ENCODE peak calls at places on chromosomes 11 and 22, in seven cellular contexts. Z is body of pancreas, F is transverse colon, K is sigmoid colon, H is GM12892, U is H54, B is thyroid gland. Y is an unnamed sample.

GRCh38 chr11:4443479-4443878 is 5.6 kb upstream of the OR52K2 start:
- DNase-seq in B (no peak), F (no peak), K (no peak), U (no peak), H (no peak), Z (no peak), Y (no peak)

GRCh38 chr11:128297111-128297651 is 290.2 kb downstream of the ETS1 start:
- DNase-seq in F (no peak), H (no peak), K (no peak), B (no peak), Z (no peak), U (no peak), Y (no peak)

GRCh38 chr11:133403900-133404299 is 128.4 kb downstream of the OPCML start:
- DNase-seq in U (no peak), K (no peak), Z (no peak), F (no peak), B (no peak), H (no peak), Y (no peak)

GRCh38 chr11:35927730-35928129 is 16.1 kb upstream of the LDLRAD3 start:
- DNase-seq in U (peak), K (peak), H (no peak), B (peak), Z (peak), F (peak), Y (peak)

GRCh38 chr11:104256525-104256924 is 92.6 kb upstream of the PDGFD start:
- DNase-seq in H (no peak), Z (no peak), U (no peak), K (no peak), F (no peak), B (no peak), Y (no peak)

GRCh38 chr11:102849319-102849718 is 5.9 kb upstream of the MMP3 start:
- DNase-seq in U (no peak), Z (no peak), K (no peak), F (no peak), H (no peak), B (no peak), Y (no peak)

GRCh38 chr11:61702701-61703312 is 22.6 kb downstream of the DAGLA start:
- DNase-seq in K (no peak), U (no peak), F (no peak), B (no peak), Z (no peak), H (no peak), Y (no peak)

GRCh38 chr11:93733474-93733873 is 7.8 kb downstream of the TAF1D start:
- DNase-seq in B (no peak), F (no peak), U (no peak), H (no peak), K (no peak), Z (no peak), Y (no peak)

GRCh38 chr11:102115557-102115956 is 5.3 kb downstream of the YAP1 start:
- DNase-seq in K (no peak), Z (no peak), U (no peak), F (peak), H (no peak), B (peak), Y (no peak)

GRCh38 chr22:46791201-46791731 is 28.8 kb downstream of the TBC1D22A start:
- DNase-seq in U (no peak), Z (no peak), F (peak), B (no peak), H (no peak), K (peak), Y (peak)

GRCh38 chr11:45025716-45026492 is 75.2 kb upstream of the TP53I11 start:
- DNase-seq in Z (no peak), U (no peak), K (peak), B (peak), H (peak), F (peak), Y (no peak)

GRCh38 chr22:46577361-46578249 is 40.2 kb upstream of the CELSR1 start:
- DNase-seq in K (peak), F (peak), U (no peak), Z (no peak), H (no peak), B (no peak), Y (no peak)

GRCh38 chr22:26502688-26503561 is 9.3 kb downstream of the TFIP11 start:
- DNase-seq in F (peak), H (peak), Z (no peak), B (peak), K (no peak), U (no peak), Y (no peak)

GRCh38 chr22:26501996-26502395 is 10.3 kb downstream of the TFIP11 start:
- DNase-seq in K (no peak), Z (no peak), B (no peak), U (no peak), H (no peak), F (no peak), Y (no peak)

GRCh38 chr22:26496456-26496855 is 12.8 kb downstream of the SRRD start:
- DNase-seq in H (no peak), F (no peak), K (no peak), B (no peak), U (no peak), Z (no peak), Y (no peak)

GRCh38 chr22:26503758-26504157 is 8.5 kb downstream of the TFIP11 start:
- DNase-seq in F (no peak), U (no peak), H (no peak), B (no peak), Z (no peak), K (no peak), Y (no peak)

GRCh38 chr22:26499188-26499703 is 13.0 kb downstream of the TFIP11 start:
- DNase-seq in U (no peak), K (no peak), Z (no peak), F (no peak), H (no peak), B (no peak), Y (no peak)
- TF ChIP-seq POLR2A in U (no peak), K (no peak), Z (no peak), F (no peak), H (no peak), B (no peak), Y (no peak)

GRCh38 chr11:47998345-47998732 is 18.0 kb downstream of the PTPRJ start:
- DNase-seq in U (no peak), Z (no peak), K (no peak), F (no peak), H (no peak), B (no peak), Y (no peak)

GRCh38 chr11:47997063-47998053 is 17.0 kb downstream of the PTPRJ start:
- DNase-seq in U (no peak), B (no peak), F (no peak), Z (no peak), H (no peak), K (no peak), Y (no peak)

GRCh38 chr11:48001438-48002021 is 21.2 kb downstream of the PTPRJ start:
- DNase-seq in F (peak), H (no peak), Z (no peak), K (no peak), U (no peak), B (no peak), Y (no peak)

GRCh38 chr11:48000432-48000831 is 20.1 kb downstream of the PTPRJ start:
- DNase-seq in Z (no peak), H (no peak), K (no peak), U (no peak), F (no peak), B (no peak), Y (no peak)

DNA sequence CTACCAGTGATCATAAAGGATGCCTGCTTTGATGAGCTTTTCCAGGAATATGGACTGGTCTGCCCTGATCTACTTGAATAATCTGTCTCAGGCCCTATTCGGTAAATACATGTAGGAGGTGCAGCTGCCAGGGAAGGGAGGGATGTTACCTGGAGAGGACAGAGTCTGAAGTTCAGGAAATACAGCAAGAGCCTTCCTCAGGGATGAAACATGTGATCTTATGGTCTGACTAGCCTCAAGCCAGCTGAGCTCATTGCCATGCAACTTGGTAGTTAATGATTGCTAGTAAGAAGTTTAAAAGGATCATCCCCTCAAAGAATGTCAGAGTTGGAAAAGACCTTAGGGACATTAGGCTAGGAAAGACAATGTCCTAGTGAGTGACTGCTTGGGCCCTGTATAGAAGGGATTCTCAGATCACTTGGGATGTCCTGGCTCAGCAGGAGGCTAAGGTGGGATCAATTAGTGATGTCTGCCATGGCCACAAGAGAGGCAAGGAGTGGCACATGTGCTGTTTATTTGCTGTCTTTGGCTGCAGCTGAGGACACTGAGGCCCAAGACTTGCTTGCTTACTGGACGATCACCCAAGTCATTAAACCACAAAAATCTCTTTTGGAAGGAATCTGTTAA is 18.5 kb downstream of the PTPRJ start:
- DNase-seq in F (peak), U (no peak), B (no peak), Z (no peak), H (no peak), K (no peak), Y (no peak)
- TF ChIP-seq POLR2A in F (no peak), U (no peak), B (no peak), Z (no peak), H (no peak), K (no peak), Y (no peak)

DNA sequence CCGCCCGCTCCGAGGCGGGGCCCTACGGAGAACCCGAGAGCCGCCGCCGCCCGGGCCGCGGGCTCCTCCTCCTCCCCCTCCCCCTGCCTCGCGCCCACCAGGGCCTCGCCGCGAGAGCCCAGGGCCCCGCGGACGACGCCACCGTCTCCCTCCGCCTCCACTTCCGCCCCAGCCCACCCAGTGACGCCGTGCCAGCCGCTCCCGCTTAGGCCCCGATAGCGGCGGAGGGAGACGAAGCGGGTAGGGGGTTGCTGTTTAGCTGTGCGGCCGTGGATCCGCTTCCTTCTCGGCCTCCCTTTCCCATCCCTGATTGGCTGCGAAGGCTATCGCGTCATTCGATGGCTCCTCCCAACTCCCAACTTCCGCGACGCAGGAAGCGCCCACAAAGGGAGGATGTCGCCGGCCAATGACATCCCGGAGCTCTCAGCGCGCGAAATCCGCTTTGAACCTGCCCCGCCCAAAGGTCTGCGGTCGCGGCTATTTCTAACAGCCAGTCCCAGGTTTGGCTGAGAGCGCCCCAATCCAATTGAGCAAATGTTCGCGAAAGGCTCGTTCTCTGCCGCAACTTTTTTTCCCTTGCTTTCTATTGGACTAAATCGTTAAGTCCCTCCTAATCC is at the start of gene FAM76B:
- DNase-seq in H (peak), U (peak), K (peak), Z (peak), F (peak), B (peak), Y (peak)
- TF ChIP-seq POLR2A in H (peak), U (peak), K (peak), Z (peak), F (peak), B (peak), Y (no peak)

GRCh38 chr11:68343761-68344256 is 31.4 kb downstream of the LRP5 start:
- DNase-seq in F (peak), B (peak), H (no peak), Z (no peak), U (no peak), K (no peak), Y (no peak)
- TF ChIP-seq POLR2A in F (no peak), B (no peak), H (no peak), Z (no peak), U (no peak), K (no peak), Y (no peak)

GRCh38 chr11:65401803-65402248 is 15.4 kb downstream of the FRMD8 start:
- DNase-seq in K (no peak), H (no peak), U (no peak), Z (no peak), F (no peak), B (no peak), Y (no peak)

GRCh38 chr11:65399845-65400244 is 13.4 kb downstream of the FRMD8 start:
- DNase-seq in B (no peak), K (no peak), H (no peak), U (no peak), Z (no peak), F (no peak), Y (no peak)

GRCh38 chr11:65402790-65403189 is 16.4 kb downstream of the FRMD8 start:
- DNase-seq in H (no peak), U (no peak), K (no peak), Z (no peak), F (no peak), B (no peak), Y (no peak)

GRCh38 chr11:65400295-65401072 is 14.0 kb downstream of the FRMD8 start:
- DNase-seq in K (no peak), B (no peak), F (no peak), H (no peak), Z (no peak), U (no peak), Y (no peak)

GRCh38 chr11:65401073-65401802 is 14.8 kb downstream of the FRMD8 start:
- DNase-seq in B (no peak), U (no peak), F (no peak), H (no peak), Z (no peak), K (no peak), Y (no peak)
- TF ChIP-seq POLR2A in B (no peak), U (no peak), F (no peak), H (no peak), Z (no peak), K (no peak), Y (no peak)

GRCh38 chr11:18105802-18106574 is at the start of gene SAAL1:
- DNase-seq in H (peak), B (peak), F (peak), U (peak), K (peak), Z (peak), Y (no peak)
- TF ChIP-seq POLR2A in H (peak), B (peak), F (peak), U (peak), K (peak), Z (no peak), Y (no peak)

GRCh38 chr22:29308791-29309262 is 2.4 kb downstream of the GAS2L1 start:
- DNase-seq in Z (peak), K (peak), F (peak), H (peak), B (no peak), U (peak), Y (no peak)

GRCh38 chr22:29310065-29310862 is 3.8 kb downstream of the GAS2L1 start:
- DNase-seq in B (peak), K (peak), U (no peak), Z (no peak), F (no peak), H (peak), Y (no peak)

GRCh38 chr22:29308148-29308790 is 1.8 kb downstream of the GAS2L1 start:
- DNase-seq in F (no peak), H (no peak), K (peak), U (no peak), B (no peak), Z (peak), Y (no peak)

GRCh38 chr22:29310863-29311339 is 4.5 kb downstream of the GAS2L1 start:
- DNase-seq in H (peak), Z (peak), F (peak), K (peak), U (peak), B (peak), Y (no peak)

DNA sequence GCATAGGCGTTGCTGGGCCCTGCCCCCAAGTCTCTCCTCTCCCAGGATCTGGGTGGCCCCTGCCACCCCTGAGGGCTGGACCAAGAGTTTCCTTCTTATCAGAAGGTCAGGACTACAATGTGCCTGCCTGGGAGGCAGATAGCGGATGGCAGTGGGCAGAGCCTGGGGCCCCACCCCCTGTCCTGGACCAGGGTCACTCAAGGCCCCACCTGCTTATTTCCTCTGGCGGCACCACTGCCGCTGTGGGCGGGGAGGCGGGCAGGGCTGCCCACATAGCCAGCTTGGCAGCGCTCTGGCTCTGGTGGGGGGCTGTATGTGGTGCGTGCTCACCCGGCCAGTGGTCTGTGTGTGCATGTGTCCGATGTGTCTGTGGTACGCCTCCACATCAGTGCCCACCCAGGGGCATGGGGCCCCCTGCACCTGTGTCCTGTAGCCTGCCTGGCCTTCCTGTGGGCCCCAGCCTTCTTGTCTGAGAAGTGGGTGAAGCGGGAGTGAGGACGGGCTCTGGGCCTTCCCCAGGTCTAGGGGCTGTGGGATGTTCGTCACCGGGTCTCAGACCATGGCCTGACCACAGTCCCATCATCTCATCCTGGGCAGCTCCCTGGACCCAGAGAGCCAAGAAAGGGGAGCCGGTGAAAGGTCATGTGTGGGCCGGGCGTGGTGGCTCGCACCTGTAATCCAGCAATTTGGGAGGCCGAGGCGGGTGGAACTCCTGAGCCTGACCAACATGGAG is 3.0 kb downstream of the GAS2L1 start:
- DNase-seq in H (peak), F (peak), K (peak), U (no peak), Z (peak), B (no peak), Y (no peak)
- TF ChIP-seq POLR2A in H (no peak), F (no peak), K (no peak), U (no peak), Z (no peak), B (no peak), Y (no peak)

GRCh38 chr22:18974477-18975180 is 38.5 kb upstream of the PRODH start:
- DNase-seq in U (no peak), F (no peak), Z (no peak), B (no peak), K (no peak), H (no peak), Y (no peak)

GRCh38 chr22:18970948-18971315 is 34.8 kb upstream of the PRODH start:
- DNase-seq in Z (no peak), B (no peak), U (no peak), F (no peak), K (no peak), H (no peak), Y (no peak)

GRCh38 chr22:18971321-18971751 is 35.2 kb upstream of the PRODH start:
- DNase-seq in K (no peak), Z (no peak), F (no peak), U (no peak), B (no peak), H (no peak), Y (no peak)

GRCh38 chr22:18975434-18976196 is 39.5 kb upstream of the PRODH start:
- DNase-seq in U (no peak), K (no peak), H (no peak), Z (peak), B (no peak), F (no peak), Y (no peak)

GRCh38 chr22:18973264-18974031 is 37.4 kb upstream of the PRODH start:
- DNase-seq in U (no peak), K (no peak), Z (peak), F (no peak), H (no peak), B (no peak), Y (no peak)
- TF ChIP-seq POLR2A in U (no peak), K (no peak), Z (no peak), F (no peak), H (no peak), B (no peak), Y (no peak)

GRCh38 chr22:30290679-30291333 is 1.5 kb upstream of the CASTOR1 start:
- DNase-seq in H (no peak), B (peak), U (peak), Z (peak), K (peak), F (peak), Y (no peak)

GRCh38 chr22:30292069-30292970 is 3.0 kb upstream of the CASTOR1 start:
- DNase-seq in K (no peak), Z (no peak), F (no peak), B (no peak), U (no peak), H (no peak), Y (no peak)

GRCh38 chr22:30290318-30290678 is 993 bp upstream of the CASTOR1 start:
- DNase-seq in F (no peak), U (no peak), Z (no peak), K (no peak), B (peak), H (no peak), Y (no peak)

GRCh38 chr22:30289980-30290313 is 642 bp upstream of the CASTOR1 start:
- DNase-seq in H (no peak), U (no peak), Z (no peak), B (no peak), F (no peak), K (no peak), Y (no peak)

DNA sequence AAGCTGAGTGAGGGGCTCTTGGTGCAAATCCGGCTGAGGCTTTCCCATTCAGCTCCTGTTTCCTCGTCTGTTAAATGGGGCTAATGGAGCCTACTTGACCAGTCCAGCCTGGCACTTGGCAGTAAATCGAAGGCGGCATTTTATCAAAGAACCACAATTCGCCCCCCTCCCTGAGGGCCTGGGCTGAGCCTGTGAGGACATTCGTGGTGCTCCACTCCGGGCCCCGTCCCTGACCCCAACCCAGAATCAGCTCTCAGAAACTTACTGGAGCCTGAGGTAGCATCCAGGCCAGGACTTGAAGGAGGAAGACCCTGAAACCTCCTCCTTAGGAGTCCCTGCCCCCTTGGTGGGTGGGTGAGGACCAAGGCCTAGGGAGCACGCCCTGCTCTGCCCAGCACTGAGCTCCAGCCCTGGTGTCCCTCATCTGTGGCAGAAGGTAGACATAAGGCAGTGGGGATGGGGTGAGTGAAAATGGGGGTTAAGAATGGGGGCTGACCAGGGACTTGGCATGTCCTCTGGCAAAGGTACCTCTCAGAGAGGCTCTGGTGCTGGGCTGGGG is 2.1 kb upstream of the CASTOR1 start:
- DNase-seq in H (no peak), B (no peak), F (no peak), U (no peak), K (no peak), Z (no peak), Y (no peak)
- TF ChIP-seq POLR2A in H (no peak), B (no peak), F (no peak), U (no peak), K (no peak), Z (no peak), Y (no peak)

GRCh38 chr11:86941077-86941870 is 13.9 kb downstream of the FZD4 start:
- DNase-seq in Z (no peak), H (no peak), F (no peak), B (no peak), K (no peak), U (no peak), Y (no peak)

GRCh38 chr11:86941871-86942208 is 13.4 kb downstream of the FZD4 start:
- DNase-seq in Z (no peak), F (no peak), H (no peak), K (no peak), U (no peak), B (no peak), Y (no peak)

GRCh38 chr11:86940122-86940777 is 14.9 kb downstream of the FZD4 start:
- DNase-seq in F (peak), H (no peak), K (peak), U (no peak), Z (peak), B (peak), Y (no peak)

GRCh38 chr11:86938900-86939880 is 16.0 kb downstream of the FZD4 start:
- DNase-seq in B (no peak), Z (no peak), K (no peak), U (no peak), H (no peak), F (no peak), Y (no peak)

GRCh38 chr11:86942212-86942611 is 13.0 kb downstream of the FZD4 start:
- DNase-seq in H (no peak), Z (no peak), U (no peak), K (no peak), F (no peak), B (no peak), Y (no peak)
- TF ChIP-seq POLR2A in H (no peak), Z (no peak), U (no peak), K (no peak), F (no peak), B (no peak), Y (no peak)